ENCODE peak calls at places on chromosomes 2 and 18, in nine cellular contexts. R, L, P, E, I, X, O, F and M are unnamed samples.

GRCh38 chr2:39623916-39624315 is 41.8 kb upstream of the TMEM178A start:
- DNase-seq in R (no peak), L (no peak), P (no peak), E (no peak), I (peak), X (no peak), O (no peak), F (no peak), M (no peak)

GRCh38 chr2:18001671-18002070 is 123.2 kb downstream of the KCNS3 start:
- DNase-seq in R (no peak), L (no peak), P (no peak), E (peak), I (no peak), X (no peak), O (no peak), F (no peak), M (no peak)

GRCh38 chr2:161424179-161424763 is 8.2 kb downstream of the TBR1 start:
- DNase-seq in R (no peak), L (no peak), P (no peak), E (peak), I (no peak), X (no peak), O (no peak), F (no peak), M (no peak)

GRCh38 chr2:228875152-228875875 is 395.8 kb downstream of the PID1 start:
- DNase-seq in R (no peak), L (no peak), P (no peak), E (no peak), I (no peak), X (no peak), O (no peak), F (no peak), M (no peak)

GRCh38 chr2:235468978-235469694 is 24.7 kb upstream of the AGAP1 start:
- DNase-seq in R (peak), L (peak), P (no peak), E (peak), I (peak), X (peak), O (no peak), F (no peak), M (no peak)

GRCh38 chr2:150681120-150681796 is 193.8 kb upstream of the RND3 start:
- DNase-seq in R (no peak), L (no peak), P (no peak), E (no peak), I (no peak), X (no peak), O (no peak), F (no peak), M (no peak)

GRCh38 chr2:74789278-74789677 is 44.6 kb upstream of the HK2 start:
- DNase-seq in R (no peak), L (no peak), P (no peak), E (no peak), I (no peak), X (no peak), O (no peak), F (no peak), M (no peak)

GRCh38 chr2:200966770-200967169 is 3.3 kb upstream of the ORC2 start:
- DNase-seq in R (no peak), L (peak), P (no peak), E (no peak), I (no peak), X (no peak), O (peak), F (no peak), M (no peak)

GRCh38 chr2:101967826-101968498 is 23.8 kb upstream of the IL1R2 start:
- DNase-seq in R (peak), L (no peak), P (no peak), E (no peak), I (no peak), X (no peak), O (no peak), F (no peak), M (no peak)

GRCh38 chr2:226124548-226125011 is 675.0 kb downstream of the IRS1 start:
- DNase-seq in R (no peak), L (no peak), P (no peak), E (peak), I (no peak), X (no peak), O (no peak), F (peak), M (no peak)

GRCh38 chr2:56130463-56131070 is 53.2 kb upstream of the CCDC85A start:
- DNase-seq in R (no peak), L (peak), P (peak), E (peak), I (peak), X (no peak), O (no peak), F (peak), M (no peak)

GRCh38 chr2:218893349-218894167 is 12.9 kb downstream of the WNT10A start:
- DNase-seq in R (no peak), L (no peak), P (no peak), E (no peak), I (no peak), X (no peak), O (no peak), F (no peak), M (no peak)

GRCh38 chr18:44548291-44549221 is 132.1 kb upstream of the SETBP1 start:
- DNase-seq in R (no peak), L (no peak), P (no peak), E (no peak), I (no peak), X (peak), O (peak), F (no peak), M (no peak)

GRCh38 chr2:166081852-166082251 is 46.0 kb downstream of the SCN1A start:
- DNase-seq in R (no peak), L (no peak), P (no peak), E (no peak), I (no peak), X (no peak), O (no peak), F (no peak), M (no peak)

GRCh38 chr2:231489990-231490389 is 25.7 kb upstream of the NCL start:
- DNase-seq in R (no peak), L (peak), P (peak), E (peak), I (peak), X (no peak), O (no peak), F (no peak), M (peak)

GRCh38 chr18:79361766-79362522 is 33.8 kb upstream of the NFATC1 start:
- DNase-seq in R (no peak), L (peak), P (no peak), E (no peak), I (no peak), X (no peak), O (no peak), F (no peak), M (no peak)

GRCh38 chr2:36441816-36442215 is 86.2 kb downstream of the CRIM1 start:
- DNase-seq in R (no peak), L (no peak), P (no peak), E (no peak), I (no peak), X (no peak), O (no peak), F (no peak), M (no peak)

GRCh38 chr2:229071292-229071976 is 199.7 kb downstream of the PID1 start:
- DNase-seq in R (no peak), L (no peak), P (no peak), E (no peak), I (no peak), X (no peak), O (no peak), F (no peak), M (no peak)

GRCh38 chr2:223315813-223316212 is 263.8 kb downstream of the KCNE4 start:
- DNase-seq in R (no peak), L (no peak), P (no peak), E (no peak), I (no peak), X (no peak), O (no peak), F (no peak), M (no peak)

GRCh38 chr2:123380536-123380935 is 644.6 kb upstream of the CNTNAP5 start:
- DNase-seq in R (no peak), L (no peak), P (no peak), E (no peak), I (no peak), X (no peak), O (no peak), F (no peak), M (no peak)

GRCh38 chr2:1552611-1553010 is 139.3 kb downstream of the TPO start:
- DNase-seq in R (no peak), L (no peak), P (no peak), E (no peak), I (no peak), X (no peak), O (no peak), F (no peak), M (no peak)

GRCh38 chr18:48215876-48216638 is 193.1 kb downstream of the ZBTB7C start:
- DNase-seq in R (no peak), L (no peak), P (no peak), E (no peak), I (peak), X (no peak), O (no peak), F (no peak), M (no peak)

GRCh38 chr18:61173579-61173978 is 159.7 kb upstream of the CDH20 start:
- DNase-seq in R (no peak), L (no peak), P (no peak), E (no peak), I (no peak), X (no peak), O (no peak), F (no peak), M (no peak)

GRCh38 chr2:236177604-236177966 is 9.4 kb upstream of the GBX2 start:
- DNase-seq in R (no peak), L (peak), P (peak), E (peak), I (no peak), X (peak), O (no peak), F (peak), M (peak)

GRCh38 chr2:238925816-238926215 is 77.9 kb downstream of the TWIST2 start:
- DNase-seq in R (no peak), L (no peak), P (no peak), E (no peak), I (no peak), X (no peak), O (no peak), F (no peak), M (no peak)

GRCh38 chr2:38731090-38731489 is 20.1 kb downstream of the SRSF7 start:
- DNase-seq in R (no peak), L (no peak), P (no peak), E (no peak), I (no peak), X (no peak), O (no peak), F (no peak), M (no peak)

GRCh38 chr2:174209325-174209724 is 39.0 kb downstream of the OLA1 start:
- DNase-seq in R (no peak), L (no peak), P (no peak), E (no peak), I (no peak), X (no peak), O (no peak), F (no peak), M (no peak)

GRCh38 chr2:235694721-235695601 is 201.1 kb downstream of the AGAP1 start:
- DNase-seq in R (no peak), L (no peak), P (no peak), E (no peak), I (no peak), X (no peak), O (no peak), F (no peak), M (no peak)

GRCh38 chr2:85131116-85131515 is 2.1 kb upstream of the TCF7L1 start:
- DNase-seq in R (no peak), L (no peak), P (peak), E (peak), I (no peak), X (no peak), O (no peak), F (peak), M (peak)

GRCh38 chr2:128315122-128315828 is 3.4 kb downstream of the HS6ST1 start:
- DNase-seq in R (peak), L (no peak), P (no peak), E (no peak), I (no peak), X (no peak), O (no peak), F (no peak), M (no peak)

GRCh38 chr2:42245392-42245791 is 76.2 kb downstream of the EML4 start:
- DNase-seq in R (no peak), L (no peak), P (no peak), E (no peak), I (no peak), X (no peak), O (no peak), F (no peak), M (no peak)

GRCh38 chr18:63198868-63199742 is 120.5 kb downstream of the BCL2 start:
- DNase-seq in R (no peak), L (no peak), P (no peak), E (no peak), I (no peak), X (no peak), O (no peak), F (no peak), M (no peak)

GRCh38 chr2:33047939-33048338 is 101.2 kb downstream of the LTBP1 start:
- DNase-seq in R (no peak), L (no peak), P (no peak), E (peak), I (no peak), X (no peak), O (no peak), F (no peak), M (no peak)

GRCh38 chr2:88055049-88055435 is 541 bp downstream of the KRCC1 start:
- DNase-seq in R (no peak), L (no peak), P (no peak), E (peak), I (no peak), X (peak), O (no peak), F (no peak), M (no peak)

GRCh38 chr2:145874466-145874865 is 1354.5 kb upstream of the ZEB2 start:
- DNase-seq in R (no peak), L (no peak), P (no peak), E (no peak), I (no peak), X (no peak), O (no peak), F (no peak), M (no peak)

GRCh38 chr2:127146820-127147502 is 40.0 kb upstream of the BIN1 start:
- DNase-seq in R (no peak), L (no peak), P (no peak), E (no peak), I (no peak), X (no peak), O (no peak), F (no peak), M (no peak)

GRCh38 chr2:127146071-127146725 is 39.2 kb upstream of the BIN1 start:
- DNase-seq in R (no peak), L (no peak), P (no peak), E (no peak), I (no peak), X (no peak), O (no peak), F (no peak), M (no peak)

GRCh38 chr2:127142663-127143630 is 36.0 kb upstream of the BIN1 start:
- DNase-seq in R (no peak), L (no peak), P (no peak), E (no peak), I (no peak), X (no peak), O (no peak), F (no peak), M (no peak)

GRCh38 chr2:127145255-127145899 is 38.4 kb upstream of the BIN1 start:
- DNase-seq in R (no peak), L (no peak), P (no peak), E (no peak), I (no peak), X (no peak), O (no peak), F (no peak), M (no peak)

GRCh38 chr2:127143851-127144782 is 37.2 kb upstream of the BIN1 start:
- DNase-seq in R (no peak), L (no peak), P (no peak), E (no peak), I (peak), X (no peak), O (no peak), F (no peak), M (no peak)
- TF ChIP-seq CTCF in R (no peak), L (no peak), P (no peak), E (no peak), I (peak), X (no peak), O (no peak), F (no peak), M (no peak)

DNA sequence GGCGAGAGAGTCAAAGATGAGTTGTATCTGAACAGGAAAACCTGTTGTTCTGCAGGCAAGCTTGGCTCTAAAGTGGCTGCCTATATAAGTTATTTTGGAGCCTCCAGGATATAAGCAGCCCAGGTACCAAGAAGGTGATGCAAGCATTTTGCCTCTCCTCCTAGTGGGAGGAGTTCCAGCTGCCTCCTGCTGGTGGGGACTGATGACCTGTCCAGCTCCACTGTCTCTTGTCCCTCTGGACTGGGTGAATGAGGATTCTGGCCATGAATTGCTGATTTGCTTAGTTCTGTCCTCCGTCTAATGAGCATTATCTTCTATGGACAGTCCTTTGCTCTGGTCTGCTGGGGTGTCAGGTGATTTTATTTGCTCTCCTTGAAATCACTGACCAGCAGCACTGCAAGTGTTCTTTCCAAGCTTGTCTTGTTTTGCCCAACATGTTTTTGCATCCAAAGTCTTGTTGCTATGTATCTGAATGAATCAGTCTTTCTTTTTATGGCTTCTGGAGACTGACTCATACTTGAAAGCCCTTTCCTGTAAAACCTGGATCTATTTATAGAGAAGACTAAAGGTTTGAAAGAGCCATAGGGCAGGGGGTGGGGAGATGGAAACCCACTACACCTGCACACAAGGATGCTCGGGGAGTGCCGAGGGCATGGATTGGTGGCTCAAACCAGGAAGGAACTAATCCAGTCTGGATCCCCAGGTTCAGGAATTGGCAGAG is 40.6 kb upstream of the EFHD1 start:
- DNase-seq in R (no peak), L (peak), P (no peak), E (no peak), I (no peak), X (peak), O (no peak), F (no peak), M (no peak)
- TF ChIP-seq CTCF in R (no peak), L (peak), P (no peak), E (no peak), I (no peak), X (no peak), O (no peak), F (no peak), M (no peak)

GRCh38 chr2:73385486-73386341 is at the start of gene ALMS1:
- DNase-seq in R (peak), L (peak), P (peak), E (peak), I (peak), X (peak), O (peak), F (peak), M (peak)
- TF ChIP-seq CTCF in R (peak), L (no peak), P (no peak), E (no peak), I (peak), X (no peak), O (no peak), F (no peak), M (peak)

DNA sequence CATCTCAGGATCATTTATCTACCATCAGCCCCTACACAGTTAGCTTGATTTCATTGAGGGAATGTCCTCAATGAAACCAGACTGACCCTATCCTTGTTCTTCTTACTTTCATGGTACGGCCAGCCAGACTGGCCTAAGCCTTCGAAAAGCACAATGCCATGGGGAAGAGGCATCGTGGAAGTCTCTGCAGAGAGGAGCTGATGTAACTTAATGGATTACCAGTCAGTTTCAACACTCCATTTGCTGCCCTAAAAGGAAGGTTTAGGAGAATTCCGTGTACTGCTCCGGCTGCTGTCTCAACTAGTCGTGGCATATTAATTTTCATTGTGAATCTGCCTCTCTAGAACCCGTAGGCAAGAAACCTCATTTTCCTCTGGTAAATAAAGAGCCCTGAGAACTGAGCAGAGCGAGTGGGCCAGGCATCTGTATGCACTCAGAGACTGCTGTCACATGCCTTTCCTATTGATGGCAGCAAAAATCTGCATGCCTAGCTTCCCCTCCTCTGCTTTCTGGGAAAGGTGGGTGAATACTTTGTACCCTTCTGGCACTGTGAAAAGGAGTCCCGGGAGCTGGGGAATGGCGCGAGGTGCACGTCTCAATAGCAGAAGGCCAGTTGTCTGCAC is 184.9 kb downstream of the KLHL29 start:
- DNase-seq in R (no peak), L (no peak), P (no peak), E (no peak), I (no peak), X (no peak), O (no peak), F (no peak), M (no peak)
- TF ChIP-seq CTCF in R (no peak), L (no peak), P (no peak), E (no peak), I (no peak), X (no peak), O (no peak), F (no peak), M (no peak)

DNA sequence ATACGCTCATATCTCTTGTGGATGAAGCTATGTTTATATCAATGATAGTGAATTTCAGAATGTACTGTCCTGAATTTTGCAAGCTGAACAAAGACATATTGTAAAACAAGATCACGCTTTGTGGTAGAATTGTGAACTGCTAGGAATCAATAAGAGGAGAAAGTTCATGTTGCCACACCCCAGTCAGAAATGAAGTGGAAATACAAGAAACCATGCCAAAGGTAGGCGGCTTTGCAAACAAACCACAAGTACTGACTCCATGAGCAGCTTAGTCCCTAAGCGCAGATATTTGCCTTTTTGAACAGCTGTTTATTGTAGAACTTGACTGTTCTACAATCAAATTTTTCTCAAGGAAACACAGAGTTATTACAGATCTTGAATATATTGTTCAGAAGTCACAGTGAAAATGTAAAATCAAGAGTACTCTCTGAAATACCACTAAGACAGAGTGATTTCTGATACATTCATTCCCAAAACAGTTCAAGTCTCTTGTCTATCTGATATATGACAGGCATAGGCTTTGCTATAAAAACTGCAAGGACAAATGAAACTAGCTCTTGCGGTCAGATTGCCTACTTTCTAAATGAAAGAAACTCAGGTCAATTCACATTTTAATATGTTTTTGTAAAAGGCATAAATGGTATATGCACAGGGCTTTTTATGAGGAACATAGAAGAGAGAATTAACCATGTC is 120.9 kb upstream of the CDH19 start:
- DNase-seq in R (peak), L (peak), P (no peak), E (no peak), I (no peak), X (peak), O (no peak), F (no peak), M (no peak)
- TF ChIP-seq CTCF in R (no peak), L (no peak), P (no peak), E (no peak), I (no peak), X (no peak), O (no peak), F (no peak), M (peak)